ENCODE peak calls at places on chromosomes 1 and 21, in seven cellular contexts. V is breast epithelium, R is right lobe of liver, S is cardiac muscle cell, B is neural progenitor cell, W is cardiac fibroblast, G is AG04449. M is an unnamed sample.

GRCh38 chr1:47630346-47630745 is 192.5 kb downstream of the FOXD2 start:
- DNase-seq in R (no peak), G (no peak), W (no peak), V (no peak), B (no peak), S (no peak), M (no peak)

GRCh38 chr1:157483635-157484034 is 68.7 kb downstream of the FCRL5 start:
- DNase-seq in V (no peak), G (no peak), W (no peak), R (no peak), S (no peak), B (no peak), M (no peak)

GRCh38 chr1:204079608-204079999 is 6.7 kb downstream of the SOX13 start:
- DNase-seq in R (no peak), S (no peak), G (no peak), V (no peak), W (no peak), B (no peak), M (no peak)

GRCh38 chr21:17428484-17428869 is 84.4 kb upstream of the CXADR start:
- DNase-seq in W (no peak), R (no peak), G (no peak), V (no peak), S (no peak), B (no peak), M (peak; percentile 27)

GRCh38 chr1:222790520-222790919 is 24.3 kb upstream of the DISP1 start:
- DNase-seq in W (no peak), R (no peak), S (no peak), G (no peak), V (no peak), B (no peak), M (no peak)

GRCh38 chr1:230636575-230637163 is 5.6 kb upstream of the COG2 start:
- DNase-seq in B (no peak), S (no peak), W (no peak), V (no peak), G (no peak), R (no peak), M (no peak)

GRCh38 chr1:47711848-47712492 is 274.1 kb downstream of the FOXD2 start:
- DNase-seq in V (no peak), G (no peak), R (no peak), B (no peak), S (no peak), W (no peak), M (no peak)

GRCh38 chr1:36687312-36687711 is 204.6 kb upstream of the CSF3R start:
- DNase-seq in G (no peak), S (no peak), R (no peak), V (no peak), W (no peak), B (no peak), M (no peak)

GRCh38 chr1:17598251-17598650 is 58.8 kb downstream of the ARHGEF10L start:
- DNase-seq in S (no peak), R (no peak), B (no peak), V (no peak), G (no peak), W (no peak), M (no peak)

GRCh38 chr1:32249831-32250525 is 1.1 kb upstream of the LCK start:
- DNase-seq in R (peak; percentile 77), G (no peak), B (no peak), V (peak; percentile 46), S (no peak), W (no peak), M (no peak)

GRCh38 chr1:202656057-202656456 is 54.2 kb downstream of the SYT2 start:
- DNase-seq in S (peak; percentile 58), V (no peak), W (peak; percentile 11), R (no peak), B (peak; percentile 78), G (no peak), M (no peak)
- TF ChIP-seq CTCF in S (peak; percentile 30), V (no peak), W (peak; percentile 7), R (no peak), B (peak; percentile 63), G (no peak), M (peak; percentile 21)

DNA sequence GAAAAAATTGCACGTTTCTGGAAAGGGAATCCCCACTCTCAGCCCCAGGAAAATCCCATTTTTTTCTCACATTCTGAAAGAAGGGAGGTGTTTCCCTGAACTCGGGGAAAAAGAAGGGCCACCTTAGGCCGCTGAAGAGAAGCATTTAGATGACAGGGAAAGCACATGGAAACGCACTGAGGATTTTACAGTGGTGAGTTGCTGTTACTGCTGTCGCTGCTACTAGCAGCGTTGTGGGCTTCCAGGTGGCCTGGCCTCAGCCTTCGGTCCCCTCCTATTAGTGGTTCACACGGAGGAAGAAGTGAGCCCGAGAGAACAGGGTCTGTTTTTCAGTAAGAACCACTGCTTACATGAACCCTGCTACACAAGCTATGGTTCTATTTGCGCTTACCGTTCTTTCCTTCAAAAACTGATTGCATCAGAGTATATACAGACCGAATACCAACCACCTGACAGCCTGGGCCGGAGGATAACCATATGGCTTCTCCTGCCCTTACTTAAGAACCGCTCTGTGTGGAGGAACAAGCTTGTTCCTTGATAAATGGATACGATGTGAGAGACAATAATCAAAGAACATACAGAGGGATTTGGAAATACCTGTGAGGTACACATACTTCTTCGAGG is 986 bp upstream of the KCNT2 start:
- DNase-seq in G (no peak), B (peak; percentile 75), W (no peak), S (peak; percentile 68), V (no peak), R (no peak), M (peak; percentile 6)
- H3K4me3 ChIP-seq in G (peak overlapping the region; percentile 61), B (peak overlapping the region; percentile 91), W (peak overlapping the region; percentile 58), S (peak overlapping the region; percentile 82), V (peak overlapping the region; percentile 53), R (peak overlapping the region; percentile 57), M (peak overlapping the region; percentile 72)

GRCh38 chr1:63827411-63828321 is 53.8 kb downstream of the ROR1 start:
- DNase-seq in S (no peak), R (no peak), B (no peak), W (peak; percentile 32), G (no peak), V (no peak), M (no peak)

GRCh38 chr1:63821650-63822049 is 47.8 kb downstream of the ROR1 start:
- DNase-seq in R (no peak), V (no peak), W (peak; percentile 75), B (no peak), S (no peak), G (no peak), M (no peak)

GRCh38 chr1:63822540-63822939 is 48.7 kb downstream of the ROR1 start:
- DNase-seq in W (no peak), S (no peak), R (no peak), V (no peak), B (no peak), G (no peak), M (no peak)

GRCh38 chr1:63825111-63825510 is 51.3 kb downstream of the ROR1 start:
- DNase-seq in B (no peak), S (no peak), R (no peak), W (no peak), V (no peak), G (no peak), M (no peak)

DNA sequence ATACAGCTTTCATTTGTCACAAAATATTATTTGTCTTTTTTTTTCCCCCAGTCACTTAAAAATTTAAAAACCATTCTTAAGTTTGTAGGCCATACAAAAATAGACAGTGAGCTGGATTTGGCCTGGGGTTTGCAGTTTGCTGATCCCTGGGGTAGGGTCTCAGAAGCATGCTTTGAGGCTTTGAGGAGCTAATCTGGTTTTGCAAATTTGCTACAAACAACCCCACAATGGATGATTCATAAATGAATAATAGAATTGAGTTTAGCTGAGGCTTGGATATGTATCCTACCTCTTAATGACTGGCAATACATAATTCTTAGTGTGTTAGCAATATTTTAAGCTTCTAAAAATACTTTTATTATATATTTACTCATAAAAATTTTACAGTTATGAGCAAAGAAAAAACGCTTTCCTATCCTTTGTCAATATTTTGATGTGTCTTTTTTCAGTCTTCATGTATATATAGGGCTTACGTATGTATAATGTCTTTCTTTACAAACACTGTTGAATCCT is 50.6 kb downstream of the ROR1 start:
- DNase-seq in B (no peak), S (no peak), R (no peak), G (no peak), W (no peak), V (no peak), M (no peak)
- TF ChIP-seq CTCF in B (no peak), S (no peak), R (no peak), G (no peak), W (no peak), V (no peak), M (no peak)

DNA sequence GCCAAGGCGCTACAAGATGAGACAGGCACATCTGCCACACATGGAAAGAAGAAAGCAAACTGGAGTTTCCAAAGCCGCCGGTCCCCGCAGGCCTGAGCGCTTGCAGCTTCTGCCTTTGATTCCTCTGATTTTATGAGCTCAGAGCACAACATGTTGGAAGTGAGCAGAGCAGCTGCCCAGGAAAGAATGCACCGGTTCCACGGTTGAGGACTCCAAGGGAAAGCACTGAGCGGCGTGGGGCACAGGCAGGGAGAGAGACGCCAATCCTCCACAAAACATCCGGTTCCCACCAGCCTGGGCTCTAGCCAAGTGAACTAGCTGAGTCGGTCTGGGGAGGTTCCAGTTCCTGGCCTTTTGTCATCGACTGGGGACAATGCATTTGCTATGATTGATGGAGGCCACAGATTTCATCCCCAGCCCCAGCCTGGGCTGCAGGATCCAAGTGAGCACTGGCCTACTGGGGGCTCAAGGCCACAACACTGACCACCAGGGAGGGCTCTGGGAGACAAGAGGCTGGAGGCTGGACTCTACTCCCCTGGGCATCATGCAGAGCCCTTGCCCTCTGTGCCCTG is 253.1 kb upstream of the IRF2BP2 start:
- DNase-seq in G (no peak), B (peak; percentile 13), V (peak; percentile 79), W (peak; percentile 84), R (peak; percentile 66), S (no peak), M (peak; percentile 81)
- H3K4me3 ChIP-seq in G (no peak overlapping the region), B (no peak overlapping the region), V (no peak overlapping the region), W (peak overlapping the region; percentile 3), R (no peak overlapping the region), S (no peak overlapping the region), M (no peak overlapping the region)

GRCh38 chr1:119276558-119276957 is 92.0 kb upstream of the HAO2 start:
- DNase-seq in R (no peak), S (peak; percentile 42), G (no peak), B (peak; percentile 15), V (no peak), W (no peak), M (no peak)
- TF ChIP-seq CTCF in R (peak; percentile 20), S (no peak), G (no peak), B (peak; percentile 29), V (no peak), W (no peak), M (peak; percentile 43)

GRCh38 chr1:224429616-224430015 is 5.0 kb downstream of the WDR26 start:
- DNase-seq in R (no peak), W (no peak), S (no peak), B (no peak), G (no peak), V (no peak), M (no peak)

GRCh38 chr1:224432141-224432540 is 2.5 kb downstream of the WDR26 start:
- DNase-seq in R (no peak), W (peak; percentile 51), S (no peak), G (no peak), B (no peak), V (no peak), M (no peak)

GRCh38 chr1:224432672-224433040 is 1.9 kb downstream of the WDR26 start:
- DNase-seq in B (peak; percentile 8), R (no peak), S (peak; percentile 18), W (peak; percentile 33), V (no peak), G (no peak), M (no peak)

GRCh38 chr1:224431726-224432125 is 2.9 kb downstream of the WDR26 start:
- DNase-seq in W (no peak), G (no peak), S (no peak), B (no peak), V (no peak), R (no peak), M (no peak)

GRCh38 chr1:224430511-224431113 is 4.0 kb downstream of the WDR26 start:
- DNase-seq in R (no peak), V (no peak), B (no peak), G (no peak), W (peak; percentile 74), S (no peak), M (no peak)
- H3K4me3 ChIP-seq in R (no peak overlapping the region), V (peak overlapping the region; percentile 87), B (no peak overlapping the region), G (peak overlapping the region; percentile 2), W (peak overlapping the region; percentile 12), S (no peak overlapping the region), M (peak overlapping the region; percentile 38)

M was measured in epithelial cell of proximal tubule.